ENCODE peak calls at places on chromosomes 3 and 15, in seven cellular contexts. N is activated CD8-positive, alpha-beta memory T cell treated with anti-CD3 and anti-CD28 coated beads for 24 hours; R is uterus; W is renal cortical epithelial cell; O is effector CD4-positive, alpha-beta T cell; H is activated T-cell treated with anti-CD3 and anti-CD28 coated beads for 48 hours; U is nephron progenitor cell. C is an unnamed sample.

GRCh38 chr3:113005622-113006021 is 14.8 kb downstream of the GTPBP8 start:
- DNase-seq in O (no peak), H (no peak), W (no peak), R (no peak), U (no peak), N (no peak), C (no peak)

GRCh38 chr3:128794067-128794768 is 68.2 kb downstream of the RAB7A start:
- DNase-seq in O (no peak), R (no peak), N (no peak), U (no peak), W (peak), H (no peak), C (no peak)

GRCh38 chr3:71341721-71342120 is 241.8 kb downstream of the FOXP1 start:
- DNase-seq in N (no peak), W (peak), O (no peak), R (no peak), H (no peak), U (no peak), C (no peak)

GRCh38 chr15:85354432-85354831 is 26.0 kb upstream of the AKAP13 start:
- DNase-seq in R (no peak), U (no peak), W (peak), N (no peak), H (no peak), O (no peak), C (no peak)

GRCh38 chr3:106326941-106327765 is 458.3 kb upstream of the CBLB start:
- DNase-seq in U (no peak), N (no peak), R (no peak), H (no peak), W (no peak), O (no peak), C (no peak)

GRCh38 chr3:66302288-66302687 is 81.5 kb downstream of the SLC25A26 start:
- DNase-seq in R (no peak), U (no peak), H (no peak), O (peak), N (no peak), W (no peak), C (no peak)

GRCh38 chr15:39756806-39757522 is 25.7 kb downstream of the FSIP1 start:
- DNase-seq in R (peak), N (no peak), O (peak), W (peak), H (no peak), U (peak), C (no peak)

GRCh38 chr3:178043084-178043483 is 493.2 kb upstream of the KCNMB2 start:
- DNase-seq in O (no peak), H (no peak), R (no peak), N (no peak), W (no peak), U (no peak), C (no peak)

GRCh38 chr15:97026781-97027180 is 696.3 kb downstream of the NR2F2 start:
- DNase-seq in O (no peak), U (no peak), R (no peak), W (no peak), N (no peak), H (no peak), C (no peak)

GRCh38 chr3:66011098-66011655 is 27.5 kb downstream of the MAGI1 start:
- DNase-seq in H (no peak), O (no peak), U (no peak), W (no peak), N (no peak), R (no peak), C (no peak)

GRCh38 chr15:44811347-44811746 is 75.0 kb downstream of the TRIM69 start:
- DNase-seq in R (no peak), W (no peak), N (no peak), U (no peak), H (no peak), O (no peak), C (no peak)

GRCh38 chr3:105798381-105798934 is 70.4 kb downstream of the CBLB start:
- DNase-seq in R (no peak), O (no peak), N (no peak), H (no peak), W (peak), U (no peak), C (no peak)

GRCh38 chr3:134337511-134338200 is 36.6 kb downstream of the AMOTL2 start:
- DNase-seq in N (no peak), U (no peak), H (no peak), W (no peak), R (peak), O (no peak), C (no peak)

GRCh38 chr15:79535536-79535935 is 103.4 kb downstream of the MINAR1 start:
- DNase-seq in H (no peak), N (no peak), O (no peak), U (no peak), W (no peak), R (no peak), C (no peak)

GRCh38 chr15:53225786-53226185 is 435.6 kb upstream of the ONECUT1 start:
- DNase-seq in H (no peak), W (no peak), N (no peak), R (no peak), O (no peak), U (no peak), C (no peak)

GRCh38 chr3:77377717-77378116 is 337.8 kb downstream of the ROBO2 start:
- DNase-seq in N (no peak), U (no peak), O (no peak), H (no peak), R (no peak), W (no peak), C (no peak)

GRCh38 chr3:197151562-197151961 is 121.9 kb upstream of the MELTF start:
- DNase-seq in W (peak), N (no peak), O (no peak), R (peak), H (no peak), U (no peak), C (no peak)

GRCh38 chr15:75693501-75694240 is 19.0 kb downstream of the CSPG4 start:
- DNase-seq in R (no peak), O (no peak), H (no peak), U (no peak), N (no peak), W (no peak), C (no peak)

GRCh38 chr3:194103475-194103874 is 32.5 kb upstream of the HES1 start:
- DNase-seq in H (no peak), U (no peak), W (no peak), R (no peak), N (no peak), O (peak), C (no peak)

GRCh38 chr3:151169700-151170224 is 33.3 kb downstream of the GPR171 start:
- DNase-seq in R (no peak), W (peak), N (peak), O (no peak), H (peak), U (no peak), C (no peak)

GRCh38 chr3:45059132-45059531 is 33.0 kb downstream of the CLEC3B start:
- DNase-seq in U (no peak), W (no peak), O (no peak), H (no peak), R (no peak), N (no peak), C (no peak)

GRCh38 chr3:2092758-2093157 is 5.9 kb upstream of the CNTN4 start:
- DNase-seq in R (no peak), H (no peak), N (no peak), O (no peak), W (no peak), U (no peak), C (no peak)

C was measured in hypothalamus.